ENCODE peak calls at places on chromosomes 13 and 19, in four cellular contexts. One of them, this sample, is unnamed.
A peak's percentile ranks its signal among the peaks of the same experiment; 100 is the strongest.

GRCh38 chr19:12778020-12778904 is 2.9 kb upstream of the HOOK2 start:
- DNase-seq in A549: peak; percentile 78
- DNase-seq in K562: no peak
- DNase-seq in HepG2: no peak
- DNase-seq in this sample: peak; percentile 53

GRCh38 chr19:33906578-33907335 is 110.1 kb downstream of the KCTD15 start:
- DNase-seq in A549: peak; percentile 24
- DNase-seq in K562: no peak
- DNase-seq in HepG2: peak; percentile 6
- DNase-seq in this sample: peak; percentile 60

GRCh38 chr13:109628251-109628699 is 158.1 kb downstream of the IRS2 start:
- DNase-seq in A549: no peak
- DNase-seq in K562: no peak
- DNase-seq in HepG2: no peak
- DNase-seq in this sample: no peak

GRCh38 chr19:6752257-6753177 is 13.0 kb downstream of the TRIP10 start:
- DNase-seq in A549: no peak
- DNase-seq in K562: peak; percentile 32
- DNase-seq in HepG2: peak; percentile 80
- DNase-seq in this sample: peak; percentile 90

GRCh38 chr13:93450761-93451160 is 224.2 kb downstream of the GPC6 start:
- DNase-seq in A549: no peak
- DNase-seq in K562: no peak
- DNase-seq in HepG2: no peak
- DNase-seq in this sample: no peak

GRCh38 chr19:45630463-45630862 is 8.7 kb downstream of the EML2 start:
- DNase-seq in A549: peak; percentile 84
- DNase-seq in K562: no peak
- DNase-seq in HepG2: no peak
- DNase-seq in this sample: no peak

GRCh38 chr19:35622750-35623149 is 6.1 kb upstream of the RBM42 start:
- DNase-seq in A549: no peak
- DNase-seq in K562: no peak
- DNase-seq in HepG2: no peak
- DNase-seq in this sample: no peak

GRCh38 chr13:102040812-102041211 is 361.0 kb downstream of the FGF14 start:
- DNase-seq in A549: no peak
- DNase-seq in K562: no peak
- DNase-seq in HepG2: no peak
- DNase-seq in this sample: no peak

GRCh38 chr13:63288576-63288975 is 1872.9 kb upstream of the PCDH20 start:
- DNase-seq in A549: no peak
- DNase-seq in K562: no peak
- DNase-seq in HepG2: no peak
- DNase-seq in this sample: no peak

GRCh38 chr13:59444210-59444857 is 719.4 kb downstream of the DIAPH3 start:
- DNase-seq in A549: no peak
- DNase-seq in K562: no peak
- DNase-seq in HepG2: no peak
- DNase-seq in this sample: no peak

GRCh38 chr13:24127116-24127631 is 33.3 kb upstream of the SPATA13 start:
- DNase-seq in A549: peak; percentile 16
- DNase-seq in K562: no peak
- DNase-seq in HepG2: no peak
- DNase-seq in this sample: no peak

GRCh38 chr13:74930402-74931165 is 551.4 kb downstream of the TBC1D4 start:
- DNase-seq in A549: no peak
- DNase-seq in K562: no peak
- DNase-seq in HepG2: no peak
- DNase-seq in this sample: no peak

GRCh38 chr19:45404557-45405434 is at the start of gene PPP1R13L:
- DNase-seq in A549: peak; percentile 96
- DNase-seq in K562: peak; percentile 78
- DNase-seq in HepG2: peak; percentile 76
- DNase-seq in this sample: peak; percentile 97

GRCh38 chr13:75830842-75831241 is 194.7 kb downstream of the LMO7 start:
- DNase-seq in A549: no peak
- DNase-seq in K562: no peak
- DNase-seq in HepG2: no peak
- DNase-seq in this sample: no peak

GRCh38 chr19:2251577-2252480 is 2.7 kb downstream of the AMH start:
- DNase-seq in A549: no peak
- DNase-seq in K562: no peak
- DNase-seq in HepG2: no peak
- DNase-seq in this sample: no peak

GRCh38 chr19:37942516-37942902 is 35.5 kb downstream of the SIPA1L3 start:
- DNase-seq in A549: no peak
- DNase-seq in K562: no peak
- DNase-seq in HepG2: no peak
- DNase-seq in this sample: no peak

GRCh38 chr13:50916701-50917184 is 7.2 kb downstream of the RNASEH2B start:
- DNase-seq in A549: no peak
- DNase-seq in K562: no peak
- DNase-seq in HepG2: no peak
- DNase-seq in this sample: no peak

GRCh38 chr13:45811891-45812583 is 39.5 kb downstream of the SIAH3 start:
- DNase-seq in A549: no peak
- DNase-seq in K562: no peak
- DNase-seq in HepG2: no peak
- DNase-seq in this sample: no peak

GRCh38 chr13:34025746-34026145 is 207.8 kb downstream of the RFC3 start:
- DNase-seq in A549: no peak
- DNase-seq in K562: no peak
- DNase-seq in HepG2: no peak
- DNase-seq in this sample: no peak

GRCh38 chr19:46892252-46893179 is 31.7 kb downstream of the ARHGAP35 start:
- DNase-seq in A549: no peak
- DNase-seq in K562: no peak
- DNase-seq in HepG2: no peak
- DNase-seq in this sample: no peak

GRCh38 chr19:39304701-39305571 is 8.7 kb downstream of the IFNL1 start:
- DNase-seq in A549: no peak
- DNase-seq in K562: peak; percentile 9
- DNase-seq in HepG2: no peak
- DNase-seq in this sample: no peak
- TF ChIP-seq NR3C1 in A549: no peak
- TF ChIP-seq NR3C1 in K562: no peak
- TF ChIP-seq NR3C1 in HepG2: no peak
- TF ChIP-seq NR3C1 in this sample: no peak

GRCh38 chr13:43977911-43978310 is 98.2 kb downstream of the LACC1 start:
- DNase-seq in A549: no peak
- DNase-seq in K562: no peak
- DNase-seq in HepG2: no peak
- DNase-seq in this sample: no peak
- TF ChIP-seq NR3C1 in A549: no peak
- TF ChIP-seq NR3C1 in K562: no peak
- TF ChIP-seq NR3C1 in HepG2: no peak
- TF ChIP-seq NR3C1 in this sample: no peak

GRCh38 chr13:87999141-87999765 is 328.1 kb downstream of the SLITRK5 start:
- DNase-seq in A549: no peak
- DNase-seq in K562: no peak
- DNase-seq in HepG2: no peak
- DNase-seq in this sample: no peak
- TF ChIP-seq NR3C1 in A549: no peak
- TF ChIP-seq NR3C1 in K562: no peak
- TF ChIP-seq NR3C1 in HepG2: no peak
- TF ChIP-seq NR3C1 in this sample: no peak

GRCh38 chr19:40800997-40801377 is 2.0 kb downstream of the EGLN2 start:
- DNase-seq in A549: no peak
- DNase-seq in K562: no peak
- DNase-seq in HepG2: no peak
- DNase-seq in this sample: no peak
- TF ChIP-seq NR3C1 in A549: no peak
- TF ChIP-seq NR3C1 in K562: no peak
- TF ChIP-seq NR3C1 in HepG2: no peak
- TF ChIP-seq NR3C1 in this sample: no peak

GRCh38 chr19:18336121-18336520 is 4.3 kb upstream of the PGPEP1 start:
- DNase-seq in A549: no peak
- DNase-seq in K562: no peak
- DNase-seq in HepG2: peak; percentile 49
- DNase-seq in this sample: no peak
- TF ChIP-seq NR3C1 in A549: no peak
- TF ChIP-seq NR3C1 in K562: no peak
- TF ChIP-seq NR3C1 in HepG2: no peak
- TF ChIP-seq NR3C1 in this sample: no peak

GRCh38 chr19:13888281-13888680 is 11.3 kb downstream of the NANOS3 start:
- DNase-seq in A549: no peak
- DNase-seq in K562: no peak
- DNase-seq in HepG2: no peak
- DNase-seq in this sample: no peak

GRCh38 chr19:13884726-13885591 is 8.0 kb downstream of the NANOS3 start:
- DNase-seq in A549: no peak
- DNase-seq in K562: no peak
- DNase-seq in HepG2: no peak
- DNase-seq in this sample: no peak

GRCh38 chr19:13885826-13886365 is 9.0 kb downstream of the NANOS3 start:
- DNase-seq in A549: no peak
- DNase-seq in K562: no peak
- DNase-seq in HepG2: no peak
- DNase-seq in this sample: no peak

GRCh38 chr19:13887039-13887438 is 10.1 kb downstream of the NANOS3 start:
- DNase-seq in A549: no peak
- DNase-seq in K562: no peak
- DNase-seq in HepG2: no peak
- DNase-seq in this sample: no peak

GRCh38 chr19:13887529-13887928 is 10.6 kb downstream of the NANOS3 start:
- DNase-seq in A549: no peak
- DNase-seq in K562: no peak
- DNase-seq in HepG2: no peak
- DNase-seq in this sample: no peak
- TF ChIP-seq NR3C1 in A549: no peak
- TF ChIP-seq NR3C1 in K562: no peak
- TF ChIP-seq NR3C1 in HepG2: no peak
- TF ChIP-seq NR3C1 in this sample: no peak

GRCh38 chr19:14375055-14375581 is 6.1 kb upstream of the ADGRE5 start:
- DNase-seq in A549: no peak
- DNase-seq in K562: no peak
- DNase-seq in HepG2: no peak
- DNase-seq in this sample: no peak

GRCh38 chr19:14378890-14379289 is 2.4 kb upstream of the ADGRE5 start:
- DNase-seq in A549: no peak
- DNase-seq in K562: no peak
- DNase-seq in HepG2: no peak
- DNase-seq in this sample: no peak

GRCh38 chr19:14371321-14371821 is 9.9 kb upstream of the ADGRE5 start:
- DNase-seq in A549: no peak
- DNase-seq in K562: no peak
- DNase-seq in HepG2: no peak
- DNase-seq in this sample: no peak

GRCh38 chr19:14370169-14370998 is 10.9 kb upstream of the ADGRE5 start:
- DNase-seq in A549: no peak
- DNase-seq in K562: no peak
- DNase-seq in HepG2: no peak
- DNase-seq in this sample: no peak

DNA sequence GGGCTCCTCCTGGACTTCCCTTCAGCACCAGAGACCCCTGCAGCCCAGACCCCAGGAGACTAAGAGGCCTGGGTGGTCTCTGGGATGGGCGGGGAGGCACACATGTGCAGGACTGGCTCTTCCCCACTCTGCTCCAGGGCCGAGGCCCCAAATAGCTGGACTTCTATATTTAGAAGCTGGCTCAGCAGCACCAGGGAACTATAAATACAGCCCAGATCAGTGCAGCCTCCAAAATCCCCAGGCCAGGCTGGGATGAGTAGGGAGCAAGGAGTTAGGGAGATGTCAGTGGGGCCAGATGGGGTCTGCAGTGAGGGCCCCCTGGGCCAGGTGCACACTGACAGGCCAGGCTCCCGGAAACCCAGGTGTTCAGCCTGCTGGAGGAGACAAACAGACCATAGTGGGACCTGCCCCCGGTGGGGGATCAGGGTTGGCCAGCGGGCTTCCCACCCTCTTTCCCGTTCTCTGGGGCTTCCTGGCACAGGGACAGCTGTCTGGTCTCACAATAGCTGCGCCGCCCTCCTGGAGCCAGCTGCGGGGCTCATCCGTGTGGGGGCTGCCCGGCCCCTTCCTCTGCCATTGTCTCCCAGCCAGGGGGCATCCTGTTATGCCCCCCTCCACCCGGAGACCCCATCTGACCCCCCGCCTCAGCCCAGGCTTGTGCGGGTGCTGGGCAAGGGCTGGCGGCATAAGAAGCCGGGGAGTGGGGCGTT is 5.5 kb upstream of the ADGRE5 start:
- DNase-seq in A549: no peak
- DNase-seq in K562: no peak
- DNase-seq in HepG2: no peak
- DNase-seq in this sample: no peak
- TF ChIP-seq NR3C1 in A549: no peak
- TF ChIP-seq NR3C1 in K562: no peak
- TF ChIP-seq NR3C1 in HepG2: no peak
- TF ChIP-seq NR3C1 in this sample: no peak